ENCODE peak calls at places on chromosomes 1 and 21, in six cellular contexts. G is BE2C, L is neural crest cell, P is endothelial cell, N is colonic mucosa, W is kidney. A is an unnamed sample.

GRCh38 chr1:224931605-224932004 is 2.1 kb downstream of the DNAH14 start:
- DNase-seq in G (no peak), L (no peak), P (no peak), N (no peak), W (no peak), A (no peak)

GRCh38 chr1:27598902-27599528 is 4.9 kb downstream of the AHDC1 start:
- DNase-seq in G (peak), L (no peak), P (no peak), N (peak), W (peak), A (no peak)

GRCh38 chr1:67114162-67114561 is 20.6 kb downstream of the C1orf141 start:
- DNase-seq in G (no peak), L (no peak), P (no peak), N (no peak), W (no peak), A (no peak)

GRCh38 chr21:45452696-45453307 is 47.8 kb downstream of the COL18A1 start:
- DNase-seq in G (no peak), L (no peak), P (no peak), N (no peak), W (no peak), A (no peak)

GRCh38 chr21:46120301-46121285 is 22.7 kb downstream of the COL6A2 start:
- DNase-seq in G (peak), L (no peak), P (no peak), N (no peak), W (peak), A (no peak)

GRCh38 chr1:163872067-163872466 is 550.3 kb downstream of the NUF2 start:
- DNase-seq in G (no peak), L (no peak), P (no peak), N (no peak), W (no peak), A (no peak)

GRCh38 chr1:94620345-94621031 is 78.9 kb upstream of the F3 start:
- DNase-seq in G (no peak), L (no peak), P (no peak), N (peak), W (no peak), A (no peak)

GRCh38 chr1:59752556-59753412 is 62.0 kb upstream of the HOOK1 start:
- DNase-seq in G (no peak), L (peak), P (no peak), N (no peak), W (no peak), A (no peak)

GRCh38 chr1:233549917-233550316 is 64.0 kb upstream of the KCNK1 start:
- DNase-seq in G (no peak), L (no peak), P (no peak), N (no peak), W (no peak), A (no peak)

GRCh38 chr1:63908016-63908415 is 134.2 kb downstream of the ROR1 start:
- DNase-seq in G (no peak), L (no peak), P (no peak), N (no peak), W (no peak), A (no peak)

GRCh38 chr1:118204648-118205047 is 19.6 kb upstream of the SPAG17 start:
- DNase-seq in G (no peak), L (no peak), P (no peak), N (no peak), W (no peak), A (no peak)

GRCh38 chr1:53130598-53130877 is 11.9 kb downstream of the SLC1A7 start:
- DNase-seq in G (no peak), L (no peak), P (no peak), N (no peak), W (no peak), A (peak)

GRCh38 chr1:117367769-117368059 is 465 bp downstream of the MAN1A2 start:
- DNase-seq in G (no peak), L (no peak), P (no peak), N (peak), W (no peak), A (no peak)

GRCh38 chr1:30379684-30380624 is 343.4 kb downstream of the MATN1 start:
- DNase-seq in G (peak), L (peak), P (peak), N (peak), W (peak), A (peak)

GRCh38 chr1:24898152-24898908 is 31.7 kb downstream of the RUNX3 start:
- DNase-seq in G (peak), L (peak), P (peak), N (peak), W (peak), A (no peak)

GRCh38 chr21:38229260-38229877 is 27.4 kb upstream of the KCNJ15 start:
- DNase-seq in G (no peak), L (no peak), P (no peak), N (peak), W (no peak), A (no peak)

GRCh38 chr21:16587671-16588379 is 858.0 kb downstream of the USP25 start:
- DNase-seq in G (peak), L (no peak), P (no peak), N (no peak), W (peak), A (no peak)

GRCh38 chr1:202680586-202681352 is 29.5 kb downstream of the SYT2 start:
- DNase-seq in G (no peak), L (no peak), P (no peak), N (no peak), W (no peak), A (no peak)

GRCh38 chr1:33927721-33928120 is 63.8 kb downstream of the HMGB4 start:
- DNase-seq in G (no peak), L (no peak), P (no peak), N (no peak), W (no peak), A (no peak)

GRCh38 chr1:62589321-62589720 is 8.0 kb upstream of the ANGPTL3 start:
- DNase-seq in G (no peak), L (no peak), P (no peak), N (no peak), W (no peak), A (no peak)

GRCh38 chr1:185238447-185238846 is 78.6 kb downstream of the IVNS1ABP start:
- DNase-seq in G (no peak), L (no peak), P (no peak), N (no peak), W (no peak), A (no peak)
- TF ChIP-seq CTCF in G (peak), L (peak), P (no peak), N (peak), W (peak), A (no peak)

GRCh38 chr1:201593200-201593828 is 54.4 kb downstream of the NAV1 start:
- DNase-seq in G (peak), L (no peak), P (no peak), N (peak), W (no peak), A (peak)
- TF ChIP-seq CTCF in G (no peak), L (no peak), P (no peak), N (no peak), W (no peak), A (no peak)

DNA sequence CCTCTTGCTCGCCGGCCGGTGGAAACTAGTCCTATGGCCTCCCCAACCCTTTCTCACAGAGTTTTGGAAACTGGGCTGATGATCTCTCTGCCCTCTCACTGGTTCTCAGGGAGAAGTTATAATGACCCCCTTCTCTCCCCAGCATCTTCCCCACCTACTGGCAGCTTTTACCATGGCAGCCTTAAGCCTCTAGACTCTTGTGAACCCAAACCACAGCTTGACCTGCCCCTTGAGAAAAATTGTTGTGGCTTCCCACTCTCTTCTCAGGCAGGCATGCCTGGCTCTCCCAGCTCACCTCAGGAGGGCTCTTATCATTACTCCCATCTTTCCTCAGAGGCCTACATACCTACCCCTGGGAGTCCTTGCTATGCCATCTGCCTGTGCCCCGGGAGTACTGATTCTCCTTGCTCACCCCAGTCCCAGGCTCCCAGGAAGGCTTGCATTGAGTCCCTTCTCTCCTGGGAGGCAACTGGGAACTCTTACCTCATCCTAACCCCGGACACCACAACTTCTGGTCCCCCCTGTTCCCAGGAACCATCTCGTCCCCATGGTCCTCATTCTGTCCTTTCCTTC is 1.6 kb downstream of the NSUN4 start:
- DNase-seq in G (no peak), L (no peak), P (peak), N (no peak), W (no peak), A (no peak)
- TF ChIP-seq CTCF in G (peak), L (peak), P (peak), N (no peak), W (no peak), A (no peak)

GRCh38 chr1:55898191-55898590 is 681.2 kb downstream of the PLPP3 start:
- DNase-seq in G (no peak), L (no peak), P (no peak), N (no peak), W (no peak), A (no peak)
- TF ChIP-seq CTCF in G (no peak), L (no peak), P (no peak), N (no peak), W (no peak), A (no peak)

GRCh38 chr1:156583821-156584622 is 4.5 kb downstream of the TTC24 start:
- DNase-seq in G (peak), L (peak), P (peak), N (peak), W (no peak), A (peak)

GRCh38 chr1:156584813-156585212 is 5.3 kb downstream of the TTC24 start:
- DNase-seq in G (peak), L (no peak), P (no peak), N (no peak), W (no peak), A (no peak)

GRCh38 chr1:156579472-156579871 is at the start of gene TTC24:
- DNase-seq in G (no peak), L (no peak), P (no peak), N (no peak), W (no peak), A (no peak)

GRCh38 chr1:156581661-156582387 is 2.3 kb downstream of the TTC24 start:
- DNase-seq in G (no peak), L (no peak), P (no peak), N (no peak), W (no peak), A (no peak)

GRCh38 chr1:156582388-156583022 is 3.0 kb downstream of the TTC24 start:
- DNase-seq in G (no peak), L (no peak), P (no peak), N (no peak), W (no peak), A (no peak)
- TF ChIP-seq CTCF in G (no peak), L (no peak), P (no peak), N (no peak), W (no peak), A (no peak)

GRCh38 chr1:99680258-99680657 is 34.3 kb downstream of the PALMD start:
- DNase-seq in G (peak), L (no peak), P (no peak), N (no peak), W (no peak), A (no peak)

GRCh38 chr1:99685516-99686180 is 39.7 kb downstream of the PALMD start:
- DNase-seq in G (peak), L (peak), P (peak), N (peak), W (peak), A (peak)

GRCh38 chr1:99682291-99682751 is 36.4 kb downstream of the PALMD start:
- DNase-seq in G (no peak), L (no peak), P (no peak), N (no peak), W (no peak), A (no peak)

GRCh38 chr1:99677416-99677815 is 31.5 kb downstream of the PALMD start:
- DNase-seq in G (no peak), L (no peak), P (no peak), N (no peak), W (no peak), A (no peak)

GRCh38 chr1:99681583-99681982 is 35.7 kb downstream of the PALMD start:
- DNase-seq in G (peak), L (no peak), P (no peak), N (no peak), W (no peak), A (no peak)
- TF ChIP-seq CTCF in G (peak), L (no peak), P (no peak), N (no peak), W (no peak), A (no peak)

GRCh38 chr1:183582021-183582746 is 8.1 kb downstream of the NCF2 start:
- DNase-seq in G (no peak), L (no peak), P (no peak), N (no peak), W (no peak), A (no peak)

GRCh38 chr1:183583466-183583865 is 6.8 kb downstream of the NCF2 start:
- DNase-seq in G (no peak), L (no peak), P (no peak), N (no peak), W (no peak), A (no peak)

GRCh38 chr1:183577897-183578470 is 12.3 kb downstream of the NCF2 start:
- DNase-seq in G (no peak), L (no peak), P (no peak), N (no peak), W (no peak), A (no peak)

GRCh38 chr1:183578846-183579245 is 11.4 kb downstream of the NCF2 start:
- DNase-seq in G (no peak), L (no peak), P (no peak), N (no peak), W (no peak), A (no peak)

DNA sequence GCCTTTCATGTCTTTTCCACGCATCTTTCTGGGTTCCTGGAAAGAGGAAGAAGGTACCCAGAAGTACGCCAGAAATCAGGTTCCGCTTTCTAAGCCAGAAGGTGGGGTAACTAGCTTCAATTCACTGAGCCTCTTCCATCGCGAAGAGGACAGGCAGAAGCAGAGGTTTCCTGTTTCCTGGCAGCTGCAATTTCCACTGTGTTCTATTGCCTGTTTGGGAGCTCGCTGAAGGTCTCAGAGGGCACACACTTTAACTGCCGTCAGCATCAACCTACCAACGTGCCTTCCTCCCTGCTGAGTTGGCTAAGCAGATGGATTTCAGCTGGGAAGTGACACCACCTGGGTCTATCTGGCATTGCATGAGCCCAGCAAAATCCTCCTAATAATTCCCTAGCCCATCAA is 10.0 kb downstream of the NCF2 start:
- DNase-seq in G (peak), L (no peak), P (peak), N (no peak), W (no peak), A (peak)
- TF ChIP-seq CTCF in G (peak), L (peak), P (no peak), N (no peak), W (peak), A (no peak)

A was measured in lower leg skin.